ENCODE peak calls at places on chromosomes 11 and 22, in five cellular contexts. P, Q, B, X and N are unnamed samples.
A peak's percentile ranks its signal among the peaks of the same experiment; 100 is the strongest.

GRCh38 chr22:22167791-22168189 is 76.8 kb upstream of the VPREB1 start:
- DNase-seq in P (no peak), Q (no peak), B (peak; percentile 10), X (no peak), N (no peak)

GRCh38 chr11:10654211-10655150 is 39.1 kb downstream of the IRAG1 start:
- DNase-seq in P (no peak), Q (peak; percentile 67), B (no peak), X (peak; percentile 69), N (peak; percentile 18)

GRCh38 chr11:22778642-22779041 is 51.0 kb downstream of the SVIP start:
- DNase-seq in P (no peak), Q (peak; percentile 18), B (no peak), X (peak; percentile 24), N (no peak)

GRCh38 chr11:2811206-2812091 is 74.1 kb downstream of the CDKN1C start:
- DNase-seq in P (peak; percentile 64), Q (no peak), B (no peak), X (no peak), N (no peak)

GRCh38 chr11:126679033-126679432 is 321.5 kb downstream of the KIRREL3 start:
- DNase-seq in P (no peak), Q (no peak), B (no peak), X (no peak), N (no peak)

GRCh38 chr11:67468835-67469811 is at the start of gene TMEM134:
- DNase-seq in P (peak; percentile 98), Q (peak; percentile 95), B (peak; percentile 92), X (peak; percentile 94), N (peak; percentile 71)

GRCh38 chr11:70203749-70204465 is 811 bp downstream of the FADD start:
- DNase-seq in P (no peak), Q (peak; percentile 50), B (peak; percentile 94), X (peak; percentile 93), N (peak; percentile 73)

GRCh38 chr11:16301462-16301861 is 54.9 kb downstream of the SOX6 start:
- DNase-seq in P (no peak), Q (no peak), B (no peak), X (no peak), N (no peak)

GRCh38 chr11:2995893-2996554 is 3.9 kb upstream of the NAP1L4 start:
- DNase-seq in P (no peak), Q (peak; percentile 28), B (no peak), X (no peak), N (no peak)

GRCh38 chr11:92964471-92964870 is 5.0 kb upstream of the MTNR1B start:
- DNase-seq in P (no peak), Q (no peak), B (peak; percentile 33), X (no peak), N (no peak)

GRCh38 chr22:25334091-25334490 is 114.7 kb downstream of the CRYBB2 start:
- DNase-seq in P (peak; percentile 88), Q (peak; percentile 95), B (peak; percentile 91), X (peak; percentile 65), N (peak; percentile 85)

GRCh38 chr22:45585437-45585755 is 82.7 kb downstream of the FBLN1 start:
- DNase-seq in P (no peak), Q (no peak), B (no peak), X (no peak), N (no peak)

GRCh38 chr11:19929147-19929546 is 216.5 kb downstream of the NAV2 start:
- DNase-seq in P (no peak), Q (no peak), B (no peak), X (no peak), N (no peak)

GRCh38 chr11:43034341-43034740 is 277.5 kb upstream of the API5 start:
- DNase-seq in P (no peak), Q (no peak), B (no peak), X (no peak), N (no peak)

GRCh38 chr11:43035011-43035564 is 276.7 kb upstream of the API5 start:
- DNase-seq in P (no peak), Q (no peak), B (peak; percentile 13), X (no peak), N (no peak)
- H3K4me1 ChIP-seq in P (no peaks in the 10 kb centered on the region), Q (no peaks in the 10 kb centered on the region), B (no peaks in the 10 kb centered on the region), X (no peaks in the 10 kb centered on the region), N (no peaks in the 10 kb centered on the region)

GRCh38 chr22:19754701-19755144 is 5.9 kb upstream of the TBX1 start:
- DNase-seq in P (no peak), Q (no peak), B (no peak), X (no peak), N (no peak)
- H3K4me1 ChIP-seq in P (peaks cover 24% of the 10 kb centered on the region), Q (peaks cover 12% of the 10 kb centered on the region), B (peaks cover 7% of the 10 kb centered on the region), X (peaks cover 27% of the 10 kb centered on the region), N (no peaks in the 10 kb centered on the region)

DNA sequence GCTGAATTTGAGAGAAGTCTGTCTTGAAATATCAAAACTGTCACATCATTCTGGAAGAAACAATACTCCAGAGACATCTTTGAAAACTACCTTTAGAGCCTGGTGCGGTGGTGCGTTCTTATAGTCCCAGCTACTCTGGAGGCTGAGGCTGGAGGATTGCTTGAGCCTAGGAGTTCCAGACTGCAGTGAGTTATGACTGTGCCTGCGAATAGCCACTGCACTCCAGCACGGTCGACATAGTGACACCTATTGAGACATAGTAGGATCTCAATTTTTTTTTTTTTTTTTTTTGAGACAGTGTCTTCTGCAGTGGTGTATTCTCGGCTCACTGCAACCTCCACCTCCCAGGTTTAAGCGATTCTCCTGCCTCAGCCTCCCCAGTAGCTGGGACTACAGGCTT is 11.5 kb upstream of the AIFM3 start:
- DNase-seq in P (no peak), Q (no peak), B (no peak), X (no peak), N (no peak)
- H3K4me1 ChIP-seq in P (peaks cover 18% of the 10 kb centered on the region), Q (peaks cover 4% of the 10 kb centered on the region), B (peaks cover 63% of the 10 kb centered on the region), X (peaks cover 17% of the 10 kb centered on the region), N (peaks cover 10% of the 10 kb centered on the region)

GRCh38 chr11:35190804-35191348 is 51.9 kb downstream of the CD44 start:
- DNase-seq in P (no peak), Q (no peak), B (no peak), X (no peak), N (no peak)

GRCh38 chr11:35193767-35194166 is 54.8 kb downstream of the CD44 start:
- DNase-seq in P (no peak), Q (no peak), B (no peak), X (no peak), N (no peak)

GRCh38 chr11:35187996-35188395 is 49.0 kb downstream of the CD44 start:
- DNase-seq in P (no peak), Q (no peak), B (no peak), X (no peak), N (no peak)

GRCh38 chr11:35192347-35192746 is 53.4 kb downstream of the CD44 start:
- DNase-seq in P (peak; percentile 68), Q (no peak), B (peak; percentile 41), X (no peak), N (no peak)
- H3K4me1 ChIP-seq in P (peaks cover 53% of the 10 kb centered on the region), Q (no peaks in the 10 kb centered on the region), B (peaks cover 5% of the 10 kb centered on the region), X (peaks cover 23% of the 10 kb centered on the region), N (no peaks in the 10 kb centered on the region)

DNA sequence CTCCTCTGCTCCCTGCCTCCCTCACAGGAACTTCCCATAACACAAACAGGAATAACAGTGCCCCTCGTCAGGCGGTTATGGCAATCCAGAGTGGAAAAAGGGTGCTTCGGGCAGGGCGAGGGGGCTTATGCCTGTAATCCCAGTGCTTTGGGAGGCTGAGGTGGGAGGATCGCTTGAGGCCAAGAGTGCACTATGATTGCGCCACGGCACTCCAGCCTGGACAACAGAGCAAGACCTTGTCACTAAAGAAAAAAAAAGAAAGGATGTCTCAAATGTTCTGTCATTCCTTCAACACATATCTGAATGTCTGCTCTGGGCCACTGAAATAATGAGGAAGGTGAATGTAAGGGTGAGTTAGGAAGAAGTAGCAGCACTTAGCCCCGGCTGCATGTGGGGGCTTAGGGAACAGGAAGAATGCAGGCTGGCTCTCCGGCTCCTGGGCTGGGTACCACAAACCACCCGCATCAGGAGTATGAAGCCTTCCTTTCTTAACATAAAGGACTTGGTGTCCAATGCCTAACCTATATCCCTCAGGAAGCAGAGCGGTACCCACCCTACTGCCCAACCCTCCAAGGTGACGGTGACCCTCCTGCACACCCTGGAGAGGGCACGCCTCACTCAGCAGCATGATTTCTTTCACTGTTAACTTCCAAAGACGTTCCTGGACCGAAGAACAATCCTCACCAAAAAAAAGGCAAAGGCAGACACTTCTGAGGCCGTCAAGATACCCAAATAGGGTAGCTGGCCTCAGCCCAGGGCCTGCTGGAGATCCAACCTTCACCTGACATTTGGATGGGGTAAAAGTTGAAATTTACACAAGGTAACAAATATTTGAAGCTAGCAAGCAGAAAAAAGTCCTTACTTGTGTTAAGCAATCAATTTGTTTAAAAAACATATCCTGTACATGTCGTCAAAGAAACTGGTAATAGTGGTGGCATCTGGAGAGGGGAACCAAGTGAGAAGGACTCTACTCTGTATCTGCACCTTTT is 3.8 kb downstream of the CPT1A start:
- DNase-seq in P (no peak), Q (no peak), B (peak; percentile 50), X (no peak), N (no peak)
- H3K4me1 ChIP-seq in P (peaks cover 63% of the 10 kb centered on the region), Q (peaks cover 10% of the 10 kb centered on the region), B (peaks cover 66% of the 10 kb centered on the region), X (peaks cover 58% of the 10 kb centered on the region), N (peaks cover 18% of the 10 kb centered on the region)

DNA sequence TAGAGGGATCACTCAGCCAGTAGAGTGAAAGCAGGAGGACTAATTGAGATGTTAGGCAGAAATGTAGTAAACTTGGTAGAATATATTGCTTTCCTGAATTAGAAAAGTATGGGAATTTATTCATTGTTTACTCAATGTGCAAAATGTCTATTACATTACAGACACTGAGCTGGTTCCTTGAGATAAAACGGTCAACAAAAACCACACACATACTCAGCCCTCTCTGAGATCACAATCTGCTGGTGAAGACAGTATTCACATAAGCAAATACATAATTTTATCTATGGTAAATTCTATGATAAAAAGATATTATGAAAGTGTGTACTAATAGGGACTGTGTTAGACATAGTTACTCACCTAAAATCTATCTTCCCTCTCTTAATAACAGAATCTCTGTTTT is 833.5 kb downstream of the KCNA4 start:
- DNase-seq in P (no peak), Q (no peak), B (no peak), X (no peak), N (no peak)
- H3K4me1 ChIP-seq in P (no peaks in the 10 kb centered on the region), Q (no peaks in the 10 kb centered on the region), B (no peaks in the 10 kb centered on the region), X (no peaks in the 10 kb centered on the region), N (no peaks in the 10 kb centered on the region)